ENCODE peak calls at places on chromosome 2, in six cellular contexts. Z is A172, M is IMR-90, B is GM19239, O is HCEC 1CT, P is NCI-H82. S is an unnamed sample.

GRCh38 chr2:24613154-24613814 is 122.2 kb downstream of the NCOA1 start:
- DNase-seq in Z (no peak), M (peak; percentile 76), B (peak; percentile 4), O (peak; percentile 83), P (peak; percentile 73), S (peak; percentile 89)

GRCh38 chr2:40367652-40368051 is 84.2 kb downstream of the SLC8A1 start:
- DNase-seq in Z (no peak), M (peak; percentile 93), B (no peak), O (peak; percentile 96), P (peak; percentile 45), S (no peak)

GRCh38 chr2:196925768-196926561 is 542 bp downstream of the PGAP1 start:
- DNase-seq in Z (peak; percentile 16), M (peak; percentile 26), B (no peak), O (peak; percentile 37), P (peak; percentile 73), S (peak; percentile 73)

GRCh38 chr2:205052781-205053180 is 507.5 kb downstream of the PARD3B start:
- DNase-seq in Z (no peak), M (no peak), B (no peak), O (no peak), P (no peak), S (no peak)

GRCh38 chr2:11753886-11754704 is 7.7 kb downstream of the LPIN1 start:
- DNase-seq in Z (peak; percentile 87), M (peak; percentile 61), B (no peak), O (peak; percentile 42), P (no peak), S (peak; percentile 85)

GRCh38 chr2:116545611-116546010 is 1268.9 kb upstream of the DDX18 start:
- DNase-seq in Z (no peak), M (no peak), B (no peak), O (no peak), P (no peak), S (no peak)

GRCh38 chr2:217653240-217653639 is 349.6 kb downstream of the TNS1 start:
- DNase-seq in Z (peak; percentile 95), M (peak; percentile 89), B (no peak), O (peak; percentile 62), P (no peak), S (no peak)

GRCh38 chr2:190382851-190383250 is 25.3 kb upstream of the MFSD6 start:
- DNase-seq in Z (peak; percentile 61), M (peak; percentile 41), B (peak; percentile 38), O (peak; percentile 40), P (peak; percentile 64), S (peak; percentile 73)

GRCh38 chr2:156892449-156893335 is 364.8 kb upstream of the GALNT5 start:
- DNase-seq in Z (peak; percentile 62), M (peak; percentile 60), B (no peak), O (peak; percentile 42), P (peak; percentile 87), S (peak; percentile 52)

GRCh38 chr2:49937432-49937831 is 783.1 kb upstream of the FSHR start:
- DNase-seq in Z (no peak), M (no peak), B (no peak), O (no peak), P (no peak), S (no peak)

S was measured in NCI-H69.